ENCODE peak calls at places on chromosomes 13 and 19, in six cellular contexts. K is stimulated activated CD4-positive, alpha-beta T cell treated with anti-CD3 and anti-CD28 coated beads, TNF-alpha, amount 100 ng/mL, for 1 hour; W is CD4-positive, CD25-positive, alpha-beta regulatory T cell; Q is mammary epithelial cell; N is fibroblast of mammary gland; O is Panc1. T is an unnamed sample.

GRCh38 chr13:29498426-29499040 is 97.0 kb downstream of the SLC7A1 start:
- DNase-seq in K (no peak), Q (no peak), O (no peak), N (no peak), W (no peak), T (no peak)

GRCh38 chr19:48290341-48290922 is 20.6 kb downstream of the ZNF114 start:
- DNase-seq in K (no peak), N (peak; percentile 47), O (no peak), Q (no peak), W (no peak), T (no peak)

GRCh38 chr19:17616961-17617806 is 61.7 kb downstream of the COLGALT1 start:
- DNase-seq in Q (peak; percentile 51), W (no peak), N (peak; percentile 23), O (peak; percentile 10), K (no peak), T (no peak)

GRCh38 chr13:29733069-29733700 is 117.2 kb downstream of the UBL3 start:
- DNase-seq in O (no peak), Q (peak; percentile 56), N (no peak), K (no peak), W (no peak), T (no peak)

GRCh38 chr13:19089315-19089714 is 92.3 kb downstream of the TUBA3C start:
- DNase-seq in Q (no peak), K (no peak), N (no peak), O (no peak), W (no peak), T (peak; percentile 16)

GRCh38 chr19:36150586-36150985 is 1.7 kb downstream of the COX7A1 start:
- DNase-seq in W (no peak), N (no peak), K (no peak), Q (no peak), O (no peak), T (no peak)

GRCh38 chr13:101289764-101290163 is 126.5 kb downstream of the NALCN start:
- DNase-seq in O (no peak), K (no peak), Q (peak; percentile 26), W (no peak), N (peak; percentile 45), T (peak; percentile 16)

GRCh38 chr13:24784319-24784718 is 20.4 kb downstream of the RNF17 start:
- DNase-seq in K (no peak), O (no peak), Q (peak; percentile 49), W (no peak), N (peak; percentile 6), T (no peak)

GRCh38 chr19:5503598-5503997 is 48.4 kb downstream of the ZNRF4 start:
- DNase-seq in K (no peak), N (peak; percentile 6), Q (no peak), W (no peak), O (no peak), T (no peak)

GRCh38 chr19:27773318-27774094 is 1439.4 kb downstream of the UQCRFS1 start:
- DNase-seq in Q (no peak), N (no peak), K (no peak), O (no peak), W (no peak), T (no peak)

GRCh38 chr19:39506944-39507714 is 7.8 kb upstream of the SELENOV start:
- DNase-seq in W (peak; percentile 8), K (no peak), Q (peak; percentile 75), N (peak; percentile 59), O (peak; percentile 100), T (no peak)

GRCh38 chr13:106114981-106115554 is 420.4 kb downstream of the EFNB2 start:
- DNase-seq in W (no peak), N (peak; percentile 79), O (no peak), K (no peak), Q (no peak), T (no peak)